ENCODE peak calls at places on chromosomes 13 and 19, in six cellular contexts. W is SK-N-SH, D is HCT116, R is GM12878, U is HepG2, F is K562. L is an unnamed sample.

GRCh38 chr13:65829241-65830008 is 1400.7 kb downstream of the PCDH9 start:
- DNase-seq in R (no peak), D (no peak), F (no peak), W (no peak), U (no peak), L (no peak)

GRCh38 chr19:40744554-40745401 is 5.5 kb downstream of the ACTMAP start:
- DNase-seq in F (peak), U (peak), D (no peak), W (peak), R (no peak), L (no peak)

GRCh38 chr19:6271721-6272410 is 7.9 kb downstream of the MLLT1 start:
- DNase-seq in W (peak), U (no peak), R (no peak), F (peak), D (no peak), L (no peak)

GRCh38 chr19:7673995-7674667 is 2.8 kb upstream of the MCEMP1 start:
- DNase-seq in D (peak), U (peak), F (peak), R (no peak), W (peak), L (no peak)

GRCh38 chr13:48317511-48317981 is 14.0 kb downstream of the RB1 start:
- DNase-seq in W (no peak), R (no peak), U (no peak), D (no peak), F (no peak), L (no peak)

GRCh38 chr13:57045816-57046691 is 94.7 kb upstream of the PRR20A start:
- DNase-seq in F (no peak), U (no peak), W (no peak), R (no peak), D (no peak), L (no peak)

GRCh38 chr13:100875392-100876043 is 200.9 kb upstream of the TMTC4 start:
- DNase-seq in D (no peak), U (no peak), W (no peak), R (peak), F (no peak), L (no peak)

GRCh38 chr13:57634829-57635165 is 3.3 kb downstream of the PCDH17 start:
- DNase-seq in R (no peak), D (no peak), U (no peak), W (peak), F (no peak), L (no peak)

GRCh38 chr13:43963726-43964125 is 84.0 kb downstream of the LACC1 start:
- DNase-seq in D (peak), F (no peak), W (no peak), U (no peak), R (no peak), L (no peak)

GRCh38 chr19:3296446-3296845 is 69.9 kb upstream of the NFIC start:
- DNase-seq in U (no peak), F (no peak), R (no peak), D (no peak), W (peak), L (no peak)

GRCh38 chr19:22622020-22622419 is 12.1 kb upstream of the ZNF492 start:
- DNase-seq in F (no peak), U (no peak), D (no peak), R (no peak), W (no peak), L (no peak)

GRCh38 chr13:79450110-79450509 is 30.8 kb upstream of the NDFIP2 start:
- DNase-seq in U (no peak), W (no peak), D (no peak), F (no peak), R (no peak), L (no peak)

GRCh38 chr13:100879255-100879654 is 204.7 kb upstream of the TMTC4 start:
- DNase-seq in U (no peak), W (no peak), F (no peak), D (no peak), R (no peak), L (no peak)

GRCh38 chr19:39310558-39311311 is 9.9 kb downstream of the LRFN1 start:
- DNase-seq in R (no peak), U (no peak), D (no peak), W (no peak), F (peak), L (no peak)

GRCh38 chr19:29806098-29806866 is 5.5 kb upstream of the CCNE1 start:
- DNase-seq in R (no peak), U (peak), W (peak), F (peak), D (no peak), L (no peak)
- TF ChIP-seq SIN3A in R (no peak), U (no peak), W (no peak), F (no peak), D (no peak), L (no peak)

GRCh38 chr19:33055718-33056117 is 9.0 kb downstream of the RHPN2 start:
- DNase-seq in R (no peak), F (no peak), D (no peak), W (no peak), U (no peak), L (no peak)
- TF ChIP-seq SIN3A in R (no peak), F (no peak), D (no peak), W (no peak), U (no peak), L (no peak)

DNA sequence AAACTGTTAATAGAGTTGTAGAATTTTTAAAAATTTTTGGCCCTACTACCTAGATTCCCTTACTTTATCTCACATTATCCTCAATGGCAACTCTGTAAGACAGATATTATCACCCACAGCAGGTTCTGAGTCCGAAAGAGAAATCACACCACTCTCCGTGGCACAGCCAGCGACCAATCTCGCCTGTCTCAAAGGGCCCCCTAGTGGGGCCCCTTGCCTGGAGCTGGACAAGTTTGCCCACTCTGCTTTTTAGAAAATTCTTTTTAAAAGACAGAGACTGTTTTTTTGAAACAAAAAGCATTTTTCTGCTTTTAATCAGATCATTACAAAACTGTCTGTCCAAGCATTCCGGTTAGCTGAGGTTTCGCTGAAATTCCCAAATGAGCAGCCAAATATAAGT is 21.7 kb downstream of the PHF11 start:
- DNase-seq in D (no peak), F (no peak), R (no peak), U (peak), W (no peak), L (no peak)
- TF ChIP-seq SIN3A in D (no peak), F (no peak), R (no peak), U (no peak), W (no peak), L (no peak)

GRCh38 chr13:111421216-111421615 is 100.8 kb downstream of the TEX29 start:
- DNase-seq in F (no peak), W (no peak), R (no peak), D (no peak), U (no peak), L (no peak)
- TF ChIP-seq SIN3A in F (no peak), W (no peak), R (no peak), D (no peak), U (no peak), L (no peak)

GRCh38 chr19:17170538-17171297 is 44.4 kb upstream of the USE1 start:
- DNase-seq in R (no peak), U (no peak), D (no peak), W (no peak), F (no peak), L (no peak)
- TF ChIP-seq SIN3A in R (no peak), U (no peak), D (no peak), W (no peak), F (no peak), L (no peak)

GRCh38 chr13:111911141-111911720 is 155.7 kb upstream of the SOX1 start:
- DNase-seq in F (no peak), D (no peak), W (no peak), U (no peak), R (no peak), L (no peak)
- TF ChIP-seq SIN3A in F (no peak), D (no peak), W (no peak), U (no peak), R (no peak), L (no peak)

DNA sequence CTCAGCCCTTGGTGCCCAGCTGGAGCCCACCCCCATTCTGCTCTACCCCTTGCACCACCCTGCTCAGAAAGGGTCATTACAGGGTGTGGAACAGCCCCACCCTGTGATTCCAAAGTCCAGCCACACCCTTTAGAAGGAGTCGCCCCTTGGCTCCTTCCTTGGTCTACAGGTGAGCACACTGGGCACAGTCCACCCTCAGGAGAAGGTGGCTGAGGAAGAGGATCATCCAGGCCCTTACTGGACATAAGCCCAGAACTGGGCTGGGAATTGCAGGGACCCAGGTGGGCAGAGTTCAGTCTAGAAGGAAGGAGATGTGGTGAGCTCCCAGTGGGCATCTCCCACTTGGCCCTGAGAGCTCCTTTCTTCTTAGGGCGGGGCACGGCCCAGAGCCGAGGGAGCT is 8.6 kb downstream of the SLC46A3 start:
- DNase-seq in U (no peak), F (no peak), D (no peak), W (no peak), R (no peak), L (no peak)
- TF ChIP-seq SIN3A in U (no peak), F (no peak), D (no peak), W (no peak), R (no peak), L (no peak)

GRCh38 chr19:44722131-44723121 is 23.5 kb downstream of the CEACAM16 start:
- DNase-seq in U (no peak), R (peak), F (peak), W (no peak), D (no peak), L (no peak)

GRCh38 chr19:44717603-44718002 is 18.7 kb downstream of the CEACAM16 start:
- DNase-seq in F (no peak), R (no peak), D (no peak), U (no peak), W (no peak), L (no peak)

GRCh38 chr19:44720945-44721344 is 22.0 kb downstream of the CEACAM16 start:
- DNase-seq in W (no peak), D (no peak), U (no peak), R (no peak), F (no peak), L (no peak)

GRCh38 chr19:44719262-44719701 is 20.3 kb downstream of the CEACAM16 start:
- DNase-seq in R (no peak), D (no peak), U (no peak), W (no peak), F (no peak), L (no peak)

DNA sequence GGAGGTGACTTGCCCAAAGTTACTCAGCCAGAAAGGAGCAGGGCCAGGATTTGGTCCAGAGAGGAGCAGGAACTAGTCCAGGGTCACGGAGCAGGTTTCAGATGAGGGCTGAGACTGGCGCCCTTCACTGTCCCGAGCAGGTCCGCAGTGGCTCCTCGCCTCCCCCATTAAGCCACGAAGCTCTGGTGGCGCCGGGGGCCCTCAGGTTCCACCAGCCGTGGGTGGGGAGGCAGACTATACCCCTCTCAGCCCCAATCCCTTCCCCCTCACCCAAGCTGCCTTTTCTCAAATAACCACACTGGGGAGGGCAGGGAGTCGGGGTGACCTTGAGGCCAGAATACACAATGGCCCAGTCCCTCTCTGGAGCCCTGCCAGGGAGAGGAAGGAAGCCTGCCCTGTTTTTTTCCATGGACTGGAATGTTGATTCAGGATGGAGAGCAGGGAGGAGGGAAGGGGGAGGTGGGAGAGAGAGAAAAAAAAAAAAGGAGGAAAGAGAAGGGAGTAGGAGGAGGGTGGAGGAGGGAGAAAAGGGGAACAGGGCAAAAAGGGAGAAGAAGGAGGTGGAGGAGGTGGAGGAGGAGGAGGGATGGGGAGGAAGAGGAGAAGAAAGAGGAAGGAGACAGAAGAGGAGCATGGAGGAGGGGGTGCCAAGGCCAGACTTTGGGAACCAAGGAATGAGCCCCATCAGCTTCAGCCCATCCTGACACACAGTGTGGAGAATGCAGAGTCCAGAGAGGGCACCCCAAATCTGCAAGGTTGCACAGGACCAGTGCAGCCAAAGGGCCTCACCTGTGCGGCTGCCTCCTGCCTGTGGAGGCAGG is 19.7 kb downstream of the CEACAM16 start:
- DNase-seq in W (no peak), F (no peak), R (no peak), D (no peak), U (peak), L (no peak)
- TF ChIP-seq SIN3A in W (no peak), F (no peak), R (no peak), D (no peak), U (peak), L (no peak)

GRCh38 chr19:55212447-55212846 is 3.1 kb upstream of the PTPRH start:
- DNase-seq in F (peak), D (peak), W (no peak), R (peak), U (peak), L (no peak)

GRCh38 chr19:55209430-55210119 is at the start of gene PTPRH:
- DNase-seq in D (no peak), U (no peak), R (no peak), F (no peak), W (no peak), L (no peak)

GRCh38 chr19:55206664-55207500 is 2.4 kb downstream of the PTPRH start:
- DNase-seq in U (peak), W (peak), D (peak), F (peak), R (no peak), L (peak)

GRCh38 chr19:55208880-55209429 is 346 bp downstream of the PTPRH start:
- DNase-seq in F (peak), U (no peak), W (no peak), R (no peak), D (no peak), L (no peak)

DNA sequence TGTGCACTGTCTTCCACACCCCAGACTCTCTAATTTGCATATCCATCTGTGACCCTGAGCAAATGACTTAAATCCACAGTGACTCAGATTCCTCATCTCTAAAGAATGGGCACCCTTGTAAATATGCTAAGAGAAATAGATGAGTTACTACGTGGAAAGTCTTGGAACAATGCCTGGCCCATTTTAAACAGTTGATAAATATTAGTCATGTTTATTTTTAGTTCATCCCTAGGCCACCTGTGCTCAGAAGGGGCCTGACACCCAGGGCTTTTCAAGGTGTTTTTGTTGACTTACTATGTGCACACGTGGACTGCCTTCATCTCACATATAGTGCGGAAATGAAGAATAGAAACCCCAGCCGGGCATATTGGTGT is 806 bp upstream of the PTPRH start:
- DNase-seq in D (peak), W (no peak), F (peak), R (no peak), U (peak), L (peak)
- TF ChIP-seq SIN3A in D (peak), W (no peak), F (no peak), R (no peak), U (no peak), L (no peak)

L was measured in Panc1.